ENCODE peak calls at places on chromosomes 11 and 22, in five cellular contexts. W, C, O, B and Z are unnamed samples. For H3K79me1, the result is how much of the 10 kb centered on the place peaks cover.

GRCh38 chr22:23205330-23205729 is 25.0 kb downstream of the BCR start:
- DNase-seq in W (no peak), C (no peak), O (no peak), B (no peak), Z (no peak)

GRCh38 chr11:4798427-4799183 is 5.6 kb downstream of the OR52R1 start:
- DNase-seq in W (peak), C (no peak), O (no peak), B (no peak), Z (no peak)

GRCh38 chr11:25981998-25982397 is 349.9 kb upstream of the ANO3 start:
- DNase-seq in W (peak), C (peak), O (no peak), B (no peak), Z (peak)

GRCh38 chr22:47586038-47586437 is 823.6 kb downstream of the TBC1D22A start:
- DNase-seq in W (no peak), C (no peak), O (no peak), B (no peak), Z (no peak)

GRCh38 chr11:102186836-102187235 is 76.6 kb downstream of the YAP1 start:
- DNase-seq in W (no peak), C (peak), O (no peak), B (no peak), Z (peak)

GRCh38 chr11:120131941-120132644 is 5.8 kb downstream of the TRIM29 start:
- DNase-seq in W (no peak), C (no peak), O (no peak), B (no peak), Z (no peak)

GRCh38 chr11:72738199-72739141 is 13.7 kb downstream of the ARAP1 start:
- DNase-seq in W (peak), C (no peak), O (no peak), B (no peak), Z (peak)

GRCh38 chr22:31631381-31631780 is 30.6 kb downstream of the PISD start:
- DNase-seq in W (no peak), C (no peak), O (no peak), B (no peak), Z (no peak)

GRCh38 chr11:66904055-66904454 is 47.2 kb downstream of the LRFN4 start:
- DNase-seq in W (peak), C (no peak), O (no peak), B (no peak), Z (no peak)

GRCh38 chr11:64358907-64359711 is at the start of gene RPS6KA4:
- DNase-seq in W (peak), C (peak), O (no peak), B (no peak), Z (peak)

GRCh38 chr11:30860970-30861369 is 274.8 kb upstream of the MPPED2 start:
- DNase-seq in W (no peak), C (peak), O (no peak), B (no peak), Z (no peak)

GRCh38 chr11:121467965-121468364 is 15.2 kb upstream of the SORL1-AS1 start:
- DNase-seq in W (no peak), C (no peak), O (no peak), B (no peak), Z (no peak)

GRCh38 chr22:45212992-45213751 is 27.5 kb downstream of the KIAA0930 start:
- DNase-seq in W (peak), C (no peak), O (no peak), B (no peak), Z (peak)

GRCh38 chr11:14611939-14612338 is 31.7 kb upstream of the PDE3B start:
- DNase-seq in W (no peak), C (no peak), O (no peak), B (no peak), Z (no peak)

GRCh38 chr11:64359712-64360402 is 895 bp downstream of the RPS6KA4 start:
- DNase-seq in W (no peak), C (no peak), O (no peak), B (no peak), Z (no peak)

GRCh38 chr22:23267225-23268043 is 87.1 kb downstream of the BCR start:
- DNase-seq in W (no peak), C (no peak), O (no peak), B (no peak), Z (no peak)

GRCh38 chr22:46336119-46337078 is 885 bp downstream of the TRMU start:
- DNase-seq in W (peak), C (peak), O (no peak), B (no peak), Z (peak)

GRCh38 chr11:116928102-116928777 is 90.8 kb upstream of the APOA1 start:
- DNase-seq in W (no peak), C (no peak), O (no peak), B (no peak), Z (no peak)

GRCh38 chr22:48442663-48443062 is 1385.0 kb downstream of the BRD1 start:
- DNase-seq in W (no peak), C (no peak), O (no peak), B (no peak), Z (no peak)

GRCh38 chr11:77517753-77518152 is 43.9 kb upstream of the PAK1 start:
- DNase-seq in W (no peak), C (no peak), O (no peak), B (no peak), Z (no peak)

GRCh38 chr11:65489706-65490310 is 9.0 kb upstream of the MALAT1 start:
- DNase-seq in W (no peak), C (no peak), O (peak), B (no peak), Z (no peak)

GRCh38 chr11:68303083-68303482 is 9.3 kb upstream of the LRP5 start:
- DNase-seq in W (no peak), C (no peak), O (no peak), B (no peak), Z (no peak)

DNA sequence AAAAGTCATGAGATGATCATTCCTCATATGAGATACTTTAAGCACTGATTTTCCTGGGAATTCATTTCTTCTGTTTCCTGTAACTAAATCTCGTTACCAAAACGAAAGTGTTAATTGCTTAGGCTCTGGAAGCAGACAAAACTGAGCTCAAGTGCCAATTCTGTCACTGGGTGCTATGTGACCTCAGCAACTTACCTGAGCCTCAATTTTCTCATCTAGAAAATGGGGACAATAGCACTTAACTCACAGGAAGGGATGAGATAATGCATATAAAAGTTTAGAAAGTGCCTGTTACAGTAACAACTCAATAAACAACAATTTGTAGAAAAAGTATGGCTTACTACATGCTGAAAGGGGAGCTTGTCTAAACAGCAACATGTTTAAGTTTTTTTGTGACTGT is 170.2 kb upstream of the MTMR2 start:
- DNase-seq in W (no peak), C (no peak), O (no peak), B (no peak), Z (no peak)
- H3K79me1 ChIP-seq in W (half or more), C (under half), O (under half), B (under half), Z (under half)

DNA sequence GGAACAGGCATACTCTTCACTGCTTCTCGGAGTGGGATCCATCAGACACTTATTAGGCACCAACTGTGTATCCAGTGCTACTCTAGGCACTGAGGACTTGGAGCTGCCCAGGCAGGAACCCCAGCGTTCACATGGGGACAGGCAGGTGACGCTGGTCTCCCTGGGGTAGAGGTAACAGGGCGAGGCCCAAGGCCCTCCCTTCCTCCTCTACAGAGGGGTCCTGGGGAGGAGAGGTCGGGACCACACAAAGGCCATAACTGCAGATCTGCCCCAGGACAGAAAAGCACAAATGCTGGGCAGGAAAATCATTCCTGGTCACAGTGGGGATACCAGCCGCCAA is 262.2 kb downstream of the BRD1 start:
- DNase-seq in W (no peak), C (no peak), O (peak), B (no peak), Z (no peak)
- H2AFZ ChIP-seq in W (no peak), C (no peak), O (no peak), B (no peak), Z (no peak)

GRCh38 chr11:130314184-130314748 is 451 bp downstream of the ZBTB44 start:
- DNase-seq in W (peak), C (no peak), O (peak), B (no peak), Z (no peak)
- H3K79me1 ChIP-seq in W (under half), C (under half), O (under half), B (under half), Z (under half)

DNA sequence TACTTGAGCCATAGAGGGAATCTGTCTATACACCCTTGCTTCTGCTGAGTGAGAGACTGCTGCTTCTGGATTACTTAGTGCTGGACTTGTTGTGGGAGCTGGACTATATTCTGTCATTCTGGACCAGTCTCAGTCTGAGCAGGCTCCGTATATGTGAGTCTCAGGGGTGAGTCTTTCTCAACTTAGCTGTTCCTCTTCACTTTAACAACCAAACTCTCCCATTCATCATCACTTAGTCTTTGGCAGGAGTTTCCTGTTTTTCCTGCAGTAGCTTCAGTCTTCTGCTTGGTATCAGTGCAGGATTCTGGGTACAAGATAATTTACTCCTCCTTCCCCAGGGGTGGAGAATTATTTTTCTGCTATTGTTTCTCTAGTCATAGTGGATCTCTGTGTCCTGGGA is 779.5 kb downstream of the METTL15 start:
- DNase-seq in W (no peak), C (no peak), O (no peak), B (no peak), Z (peak)
- H2AFZ ChIP-seq in W (no peak), C (no peak), O (no peak), B (peak), Z (peak)

DNA sequence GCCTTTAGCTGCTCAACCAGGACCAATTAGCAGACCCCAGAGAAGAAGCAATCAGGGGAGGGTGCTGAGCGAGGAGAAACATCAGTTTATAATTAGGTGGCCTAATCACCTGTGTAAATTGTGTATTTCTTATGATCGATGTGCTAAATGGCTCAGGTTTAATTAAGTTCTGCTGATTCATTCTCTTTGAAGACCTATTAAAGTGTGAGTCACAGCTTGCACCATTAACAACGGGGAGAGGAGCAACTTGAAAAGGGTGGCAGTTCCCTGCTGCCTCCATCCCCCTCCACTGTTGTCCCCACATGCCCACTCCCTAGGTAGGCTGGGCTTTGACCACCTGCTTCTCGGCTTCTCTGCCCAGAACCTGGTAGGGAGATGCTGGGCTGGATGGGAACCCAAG is 10.7 kb downstream of the ISX start:
- DNase-seq in W (no peak), C (no peak), O (no peak), B (no peak), Z (no peak)
- H3K79me1 ChIP-seq in W (under half), C (under half), O (under half), B (under half), Z (under half)

DNA sequence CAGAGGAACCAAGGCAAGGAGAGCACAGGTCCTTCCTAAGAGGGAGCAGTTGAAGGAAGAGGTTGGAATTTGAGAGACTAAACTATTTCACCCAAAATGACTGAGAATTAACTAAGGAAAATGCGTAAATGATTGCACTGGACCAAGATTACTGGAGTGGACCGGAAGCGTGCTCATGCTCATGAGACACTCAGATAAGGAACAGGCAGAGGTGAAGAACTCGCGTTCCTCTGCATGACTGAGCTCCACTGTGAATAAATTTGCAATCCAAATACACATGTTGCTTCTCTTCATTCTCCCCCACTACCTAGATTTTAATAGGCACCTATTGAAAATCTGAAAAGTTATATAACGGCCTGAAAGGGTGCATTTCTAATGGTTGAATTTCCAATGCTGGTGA is 207.0 kb downstream of the KIRREL3 start:
- DNase-seq in W (no peak), C (no peak), O (no peak), B (no peak), Z (no peak)
- H2AFZ ChIP-seq in W (no peak), C (no peak), O (no peak), B (no peak), Z (no peak)

GRCh38 chr22:49852898-49853894 is at the start of gene ZBED4:
- DNase-seq in W (peak), C (peak), O (peak), B (peak), Z (peak)
- H3K79me1 ChIP-seq in W (under half), C (under half), O (under half), B (under half), Z (under half)